ENCODE peak calls at places on chromosome 13, in eight cellular contexts. One of them, this sample, is unnamed.

GRCh38 chr13:61024046-61024445 is 391.6 kb downstream of the PCDH20 start:
- DNase-seq in omental fat pad: no peak
- DNase-seq in CD8-positive, alpha-beta T cell: no peak
- DNase-seq in A549: no peak
- DNase-seq in fibroblast of villous mesenchyme: no peak
- DNase-seq in choroid plexus epithelial cell: no peak
- DNase-seq in hepatocyte: no peak
- DNase-seq in heart right ventricle: no peak
- DNase-seq in this sample: no peak

GRCh38 chr13:26340812-26341211 is 86.9 kb downstream of the CDK8 start:
- DNase-seq in omental fat pad: no peak
- DNase-seq in CD8-positive, alpha-beta T cell: no peak
- DNase-seq in A549: no peak
- DNase-seq in fibroblast of villous mesenchyme: no peak
- DNase-seq in choroid plexus epithelial cell: peak
- DNase-seq in hepatocyte: no peak
- DNase-seq in heart right ventricle: no peak
- DNase-seq in this sample: no peak

GRCh38 chr13:71219671-71220070 is 647.3 kb downstream of the DACH1 start:
- DNase-seq in omental fat pad: no peak
- DNase-seq in CD8-positive, alpha-beta T cell: no peak
- DNase-seq in A549: no peak
- DNase-seq in fibroblast of villous mesenchyme: no peak
- DNase-seq in choroid plexus epithelial cell: no peak
- DNase-seq in hepatocyte: no peak
- DNase-seq in heart right ventricle: no peak
- DNase-seq in this sample: no peak

GRCh38 chr13:35994131-35994966 is 136.8 kb downstream of the DCLK1 start:
- DNase-seq in omental fat pad: no peak
- DNase-seq in CD8-positive, alpha-beta T cell: no peak
- DNase-seq in A549: no peak
- DNase-seq in fibroblast of villous mesenchyme: peak
- DNase-seq in choroid plexus epithelial cell: peak
- DNase-seq in hepatocyte: peak
- DNase-seq in heart right ventricle: peak
- DNase-seq in this sample: no peak

GRCh38 chr13:87709947-87710346 is 38.8 kb downstream of the SLITRK5 start:
- DNase-seq in omental fat pad: no peak
- DNase-seq in CD8-positive, alpha-beta T cell: no peak
- DNase-seq in A549: no peak
- DNase-seq in fibroblast of villous mesenchyme: no peak
- DNase-seq in choroid plexus epithelial cell: no peak
- DNase-seq in hepatocyte: no peak
- DNase-seq in heart right ventricle: no peak
- DNase-seq in this sample: no peak

GRCh38 chr13:110125613-110126272 is 181.2 kb downstream of the COL4A1 start:
- DNase-seq in omental fat pad: no peak
- DNase-seq in CD8-positive, alpha-beta T cell: no peak
- DNase-seq in A549: no peak
- DNase-seq in fibroblast of villous mesenchyme: no peak
- DNase-seq in choroid plexus epithelial cell: no peak
- DNase-seq in hepatocyte: no peak
- DNase-seq in heart right ventricle: no peak
- DNase-seq in this sample: peak

GRCh38 chr13:95698047-95698749 is 21.3 kb downstream of the DNAJC3 start:
- DNase-seq in omental fat pad: no peak
- DNase-seq in CD8-positive, alpha-beta T cell: no peak
- DNase-seq in A549: no peak
- DNase-seq in fibroblast of villous mesenchyme: peak
- DNase-seq in choroid plexus epithelial cell: peak
- DNase-seq in hepatocyte: peak
- DNase-seq in heart right ventricle: no peak
- DNase-seq in this sample: no peak

GRCh38 chr13:44197791-44198770 is 175.5 kb upstream of the SERP2 start:
- DNase-seq in omental fat pad: no peak
- DNase-seq in CD8-positive, alpha-beta T cell: no peak
- DNase-seq in A549: no peak
- DNase-seq in fibroblast of villous mesenchyme: peak
- DNase-seq in choroid plexus epithelial cell: peak
- DNase-seq in hepatocyte: no peak
- DNase-seq in heart right ventricle: no peak
- DNase-seq in this sample: no peak

GRCh38 chr13:58324130-58324529 is 692.6 kb downstream of the PCDH17 start:
- DNase-seq in omental fat pad: no peak
- DNase-seq in CD8-positive, alpha-beta T cell: no peak
- DNase-seq in A549: no peak
- DNase-seq in fibroblast of villous mesenchyme: no peak
- DNase-seq in choroid plexus epithelial cell: no peak
- DNase-seq in hepatocyte: no peak
- DNase-seq in heart right ventricle: no peak
- DNase-seq in this sample: no peak

GRCh38 chr13:60627071-60627686 is 230.2 kb downstream of the TDRD3 start:
- DNase-seq in omental fat pad: no peak
- DNase-seq in CD8-positive, alpha-beta T cell: no peak
- DNase-seq in A549: peak
- DNase-seq in fibroblast of villous mesenchyme: peak
- DNase-seq in choroid plexus epithelial cell: peak
- DNase-seq in hepatocyte: peak
- DNase-seq in heart right ventricle: peak
- DNase-seq in this sample: no peak

GRCh38 chr13:51681037-51681678 is 96.9 kb downstream of the WDFY2 start:
- DNase-seq in omental fat pad: no peak
- DNase-seq in CD8-positive, alpha-beta T cell: no peak
- DNase-seq in A549: peak
- DNase-seq in fibroblast of villous mesenchyme: peak
- DNase-seq in choroid plexus epithelial cell: peak
- DNase-seq in hepatocyte: peak
- DNase-seq in heart right ventricle: no peak
- DNase-seq in this sample: no peak

GRCh38 chr13:79935121-79935520 is 405.8 kb downstream of the SPRY2 start:
- DNase-seq in omental fat pad: no peak
- DNase-seq in CD8-positive, alpha-beta T cell: no peak
- DNase-seq in A549: no peak
- DNase-seq in fibroblast of villous mesenchyme: peak
- DNase-seq in choroid plexus epithelial cell: no peak
- DNase-seq in hepatocyte: no peak
- DNase-seq in heart right ventricle: no peak
- DNase-seq in this sample: no peak

GRCh38 chr13:72383646-72384045 is 343.8 kb downstream of the MZT1 start:
- DNase-seq in omental fat pad: no peak
- DNase-seq in CD8-positive, alpha-beta T cell: no peak
- DNase-seq in A549: no peak
- DNase-seq in fibroblast of villous mesenchyme: no peak
- DNase-seq in choroid plexus epithelial cell: no peak
- DNase-seq in hepatocyte: no peak
- DNase-seq in heart right ventricle: no peak
- DNase-seq in this sample: no peak

GRCh38 chr13:31947105-31947504 is 84.5 kb upstream of the FRY start:
- DNase-seq in omental fat pad: no peak
- DNase-seq in CD8-positive, alpha-beta T cell: no peak
- DNase-seq in A549: no peak
- DNase-seq in fibroblast of villous mesenchyme: peak
- DNase-seq in choroid plexus epithelial cell: no peak
- DNase-seq in hepatocyte: no peak
- DNase-seq in heart right ventricle: no peak
- DNase-seq in this sample: no peak
- TF ChIP-seq CTCF in omental fat pad: no peak
- TF ChIP-seq CTCF in CD8-positive, alpha-beta T cell: no peak
- TF ChIP-seq CTCF in A549: no peak
- TF ChIP-seq CTCF in fibroblast of villous mesenchyme: peak
- TF ChIP-seq CTCF in choroid plexus epithelial cell: no peak
- TF ChIP-seq CTCF in hepatocyte: peak
- TF ChIP-seq CTCF in heart right ventricle: no peak
- TF ChIP-seq CTCF in this sample: no peak

GRCh38 chr13:47279956-47280355 is 383.1 kb upstream of the HTR2A start:
- DNase-seq in omental fat pad: no peak
- DNase-seq in CD8-positive, alpha-beta T cell: no peak
- DNase-seq in A549: no peak
- DNase-seq in fibroblast of villous mesenchyme: no peak
- DNase-seq in choroid plexus epithelial cell: no peak
- DNase-seq in hepatocyte: no peak
- DNase-seq in heart right ventricle: no peak
- DNase-seq in this sample: no peak
- TF ChIP-seq CTCF in omental fat pad: no peak
- TF ChIP-seq CTCF in CD8-positive, alpha-beta T cell: no peak
- TF ChIP-seq CTCF in A549: no peak
- TF ChIP-seq CTCF in fibroblast of villous mesenchyme: no peak
- TF ChIP-seq CTCF in choroid plexus epithelial cell: no peak
- TF ChIP-seq CTCF in hepatocyte: no peak
- TF ChIP-seq CTCF in heart right ventricle: no peak
- TF ChIP-seq CTCF in this sample: no peak

GRCh38 chr13:24539500-24540165 is 27.1 kb upstream of the PARP4 start:
- DNase-seq in omental fat pad: no peak
- DNase-seq in CD8-positive, alpha-beta T cell: no peak
- DNase-seq in A549: no peak
- DNase-seq in fibroblast of villous mesenchyme: no peak
- DNase-seq in choroid plexus epithelial cell: no peak
- DNase-seq in hepatocyte: no peak
- DNase-seq in heart right ventricle: no peak
- DNase-seq in this sample: no peak

GRCh38 chr13:24540236-24541126 is 27.9 kb upstream of the PARP4 start:
- DNase-seq in omental fat pad: no peak
- DNase-seq in CD8-positive, alpha-beta T cell: no peak
- DNase-seq in A549: peak
- DNase-seq in fibroblast of villous mesenchyme: no peak
- DNase-seq in choroid plexus epithelial cell: peak
- DNase-seq in hepatocyte: peak
- DNase-seq in heart right ventricle: no peak
- DNase-seq in this sample: no peak

GRCh38 chr13:24541127-24541475 is 28.5 kb upstream of the PARP4 start:
- DNase-seq in omental fat pad: no peak
- DNase-seq in CD8-positive, alpha-beta T cell: no peak
- DNase-seq in A549: no peak
- DNase-seq in fibroblast of villous mesenchyme: no peak
- DNase-seq in choroid plexus epithelial cell: no peak
- DNase-seq in hepatocyte: no peak
- DNase-seq in heart right ventricle: no peak
- DNase-seq in this sample: no peak
- TF ChIP-seq CTCF in omental fat pad: no peak
- TF ChIP-seq CTCF in CD8-positive, alpha-beta T cell: no peak
- TF ChIP-seq CTCF in A549: peak
- TF ChIP-seq CTCF in fibroblast of villous mesenchyme: no peak
- TF ChIP-seq CTCF in choroid plexus epithelial cell: no peak
- TF ChIP-seq CTCF in hepatocyte: no peak
- TF ChIP-seq CTCF in heart right ventricle: no peak
- TF ChIP-seq CTCF in this sample: no peak

GRCh38 chr13:100563779-100564178 is 24.8 kb downstream of the GGACT start:
- DNase-seq in omental fat pad: no peak
- DNase-seq in CD8-positive, alpha-beta T cell: no peak
- DNase-seq in A549: no peak
- DNase-seq in fibroblast of villous mesenchyme: no peak
- DNase-seq in choroid plexus epithelial cell: no peak
- DNase-seq in hepatocyte: no peak
- DNase-seq in heart right ventricle: no peak
- DNase-seq in this sample: no peak

GRCh38 chr13:100566543-100566942 is 22.0 kb downstream of the GGACT start:
- DNase-seq in omental fat pad: no peak
- DNase-seq in CD8-positive, alpha-beta T cell: no peak
- DNase-seq in A549: peak
- DNase-seq in fibroblast of villous mesenchyme: no peak
- DNase-seq in choroid plexus epithelial cell: no peak
- DNase-seq in hepatocyte: no peak
- DNase-seq in heart right ventricle: no peak
- DNase-seq in this sample: no peak

GRCh38 chr13:100564444-100565223 is 24.0 kb downstream of the GGACT start:
- DNase-seq in omental fat pad: no peak
- DNase-seq in CD8-positive, alpha-beta T cell: no peak
- DNase-seq in A549: no peak
- DNase-seq in fibroblast of villous mesenchyme: no peak
- DNase-seq in choroid plexus epithelial cell: peak
- DNase-seq in hepatocyte: no peak
- DNase-seq in heart right ventricle: no peak
- DNase-seq in this sample: no peak

GRCh38 chr13:100561599-100562204 is 26.9 kb downstream of the GGACT start:
- DNase-seq in omental fat pad: no peak
- DNase-seq in CD8-positive, alpha-beta T cell: no peak
- DNase-seq in A549: no peak
- DNase-seq in fibroblast of villous mesenchyme: no peak
- DNase-seq in choroid plexus epithelial cell: no peak
- DNase-seq in hepatocyte: no peak
- DNase-seq in heart right ventricle: no peak
- DNase-seq in this sample: no peak

DNA sequence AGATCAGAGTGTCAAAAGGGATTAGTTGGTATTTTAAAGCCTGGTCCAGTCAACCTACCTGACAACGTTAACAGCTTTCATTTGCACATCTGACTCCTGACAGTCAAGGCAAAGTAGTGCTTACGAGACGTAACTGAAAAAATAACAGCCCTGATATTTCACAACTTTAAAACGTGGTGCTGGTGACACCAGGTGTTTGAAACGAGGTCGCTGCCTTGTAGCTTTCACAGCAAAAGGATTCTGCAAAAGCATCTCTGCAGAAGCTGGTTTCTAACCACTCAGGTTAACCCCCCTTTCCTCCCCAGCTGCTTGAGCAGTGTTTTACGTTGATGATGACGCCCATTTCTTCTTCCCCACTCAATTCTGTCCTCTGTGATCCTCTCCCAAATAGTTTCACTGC is 23.3 kb downstream of the GGACT start:
- DNase-seq in omental fat pad: no peak
- DNase-seq in CD8-positive, alpha-beta T cell: no peak
- DNase-seq in A549: no peak
- DNase-seq in fibroblast of villous mesenchyme: no peak
- DNase-seq in choroid plexus epithelial cell: no peak
- DNase-seq in hepatocyte: no peak
- DNase-seq in heart right ventricle: no peak
- DNase-seq in this sample: no peak
- TF ChIP-seq CTCF in omental fat pad: no peak
- TF ChIP-seq CTCF in CD8-positive, alpha-beta T cell: no peak
- TF ChIP-seq CTCF in A549: no peak
- TF ChIP-seq CTCF in fibroblast of villous mesenchyme: no peak
- TF ChIP-seq CTCF in choroid plexus epithelial cell: no peak
- TF ChIP-seq CTCF in hepatocyte: no peak
- TF ChIP-seq CTCF in heart right ventricle: no peak
- TF ChIP-seq CTCF in this sample: no peak

GRCh38 chr13:42041684-42042035 is 6.8 kb upstream of the DGKH start:
- DNase-seq in omental fat pad: peak
- DNase-seq in CD8-positive, alpha-beta T cell: no peak
- DNase-seq in A549: peak
- DNase-seq in fibroblast of villous mesenchyme: peak
- DNase-seq in choroid plexus epithelial cell: peak
- DNase-seq in hepatocyte: peak
- DNase-seq in heart right ventricle: peak
- DNase-seq in this sample: peak
- TF ChIP-seq CTCF in omental fat pad: no peak
- TF ChIP-seq CTCF in CD8-positive, alpha-beta T cell: no peak
- TF ChIP-seq CTCF in A549: peak
- TF ChIP-seq CTCF in fibroblast of villous mesenchyme: peak
- TF ChIP-seq CTCF in choroid plexus epithelial cell: peak
- TF ChIP-seq CTCF in hepatocyte: peak
- TF ChIP-seq CTCF in heart right ventricle: peak
- TF ChIP-seq CTCF in this sample: peak

GRCh38 chr13:37068962-37069361 is 9.5 kb upstream of the SUPT20H start:
- DNase-seq in omental fat pad: no peak
- DNase-seq in CD8-positive, alpha-beta T cell: no peak
- DNase-seq in A549: peak
- DNase-seq in fibroblast of villous mesenchyme: peak
- DNase-seq in choroid plexus epithelial cell: peak
- DNase-seq in hepatocyte: no peak
- DNase-seq in heart right ventricle: no peak
- DNase-seq in this sample: no peak
- TF ChIP-seq CTCF in omental fat pad: no peak
- TF ChIP-seq CTCF in CD8-positive, alpha-beta T cell: no peak
- TF ChIP-seq CTCF in A549: no peak
- TF ChIP-seq CTCF in fibroblast of villous mesenchyme: peak
- TF ChIP-seq CTCF in choroid plexus epithelial cell: peak
- TF ChIP-seq CTCF in hepatocyte: peak
- TF ChIP-seq CTCF in heart right ventricle: peak
- TF ChIP-seq CTCF in this sample: no peak